ENCODE peak calls at places on chromosomes 5 and 9, in nine cellular contexts. Z is stomach, W is spleen, T is HepG2, U is H1, J is endothelial cell of umbilical vein, V is SK-N-SH, P is sigmoid colon, X is K562. N is an unnamed sample.

GRCh38 chr5:109996246-109996645 is 306.5 kb downstream of the MAN2A1 start:
- DNase-seq in Z (no peak), W (no peak), T (no peak), U (no peak), J (no peak), V (no peak), P (no peak), X (no peak), N (no peak)

GRCh38 chr9:136551401-136552116 is 5.7 kb upstream of the NOTCH1 start:
- DNase-seq in Z (peak), W (no peak), T (no peak), U (peak), J (peak), V (no peak), P (peak), X (peak), N (no peak)

GRCh38 chr5:51138164-51138563 is 245.1 kb upstream of the ISL1 start:
- DNase-seq in Z (no peak), W (no peak), T (no peak), U (no peak), J (no peak), V (no peak), P (no peak), X (no peak), N (no peak)

GRCh38 chr5:39947657-39948056 is 522.9 kb upstream of the DAB2 start:
- DNase-seq in Z (no peak), W (no peak), T (no peak), U (no peak), J (no peak), V (no peak), P (no peak), X (no peak), N (no peak)

GRCh38 chr9:37413311-37413710 is 9.2 kb upstream of the GRHPR start:
- DNase-seq in Z (no peak), W (peak), T (no peak), U (no peak), J (no peak), V (no peak), P (no peak), X (no peak), N (no peak)

GRCh38 chr9:108865037-108865436 is 3.0 kb downstream of the ACTL7A start:
- DNase-seq in Z (no peak), W (no peak), T (no peak), U (no peak), J (no peak), V (no peak), P (no peak), X (no peak), N (no peak)

GRCh38 chr9:532707-533106 is 308.8 kb upstream of the DMRT1 start:
- DNase-seq in Z (peak), W (no peak), T (no peak), U (no peak), J (no peak), V (no peak), P (no peak), X (no peak), N (no peak)

GRCh38 chr9:133686642-133687575 is 50.7 kb downstream of the DBH start:
- DNase-seq in Z (no peak), W (peak), T (no peak), U (no peak), J (no peak), V (no peak), P (no peak), X (no peak), N (no peak)

GRCh38 chr9:35696520-35697215 is 6.9 kb upstream of the TPM2 start:
- DNase-seq in Z (peak), W (peak), T (peak), U (peak), J (peak), V (peak), P (peak), X (peak), N (no peak)

GRCh38 chr5:55480781-55481180 is 54.0 kb downstream of the PLPP1 start:
- DNase-seq in Z (no peak), W (no peak), T (no peak), U (no peak), J (no peak), V (no peak), P (no peak), X (no peak), N (no peak)

GRCh38 chr9:88949961-88950340 is 41.3 kb upstream of the S1PR3 start:
- DNase-seq in Z (no peak), W (no peak), T (no peak), U (no peak), J (no peak), V (no peak), P (no peak), X (no peak), N (no peak)

GRCh38 chr9:136760424-136760823 is 2.4 kb upstream of the LCN8 start:
- DNase-seq in Z (no peak), W (no peak), T (no peak), U (no peak), J (no peak), V (no peak), P (peak), X (no peak), N (no peak)

GRCh38 chr5:173542964-173543363 is 73.5 kb downstream of the BOD1 start:
- DNase-seq in Z (no peak), W (no peak), T (no peak), U (no peak), J (no peak), V (no peak), P (no peak), X (no peak), N (no peak)

GRCh38 chr9:133990366-133991210 is 1.5 kb downstream of the VAV2 start:
- DNase-seq in Z (peak), W (peak), T (peak), U (no peak), J (peak), V (peak), P (peak), X (no peak), N (no peak)

GRCh38 chr5:146521403-146522106 is 5.6 kb upstream of the GPR151 start:
- DNase-seq in Z (no peak), W (no peak), T (peak), U (no peak), J (no peak), V (no peak), P (no peak), X (no peak), N (no peak)

GRCh38 chr5:72241346-72242003 is 78.6 kb downstream of the MRPS27 start:
- DNase-seq in Z (no peak), W (no peak), T (peak), U (no peak), J (no peak), V (no peak), P (no peak), X (no peak), N (no peak)

GRCh38 chr5:24905123-24905522 is 260.3 kb upstream of the CDH10 start:
- DNase-seq in Z (no peak), W (no peak), T (no peak), U (no peak), J (no peak), V (no peak), P (no peak), X (no peak), N (no peak)

GRCh38 chr9:3477236-3477834 is 48.5 kb downstream of the RFX3 start:
- DNase-seq in Z (no peak), W (no peak), T (no peak), U (no peak), J (no peak), V (no peak), P (no peak), X (no peak), N (no peak)

GRCh38 chr9:86183225-86183808 is 76.1 kb downstream of the C9orf153 start:
- DNase-seq in Z (no peak), W (no peak), T (peak), U (no peak), J (no peak), V (no peak), P (no peak), X (no peak), N (no peak)

GRCh38 chr5:59092758-59093157 is 509.9 kb downstream of the RAB3C start:
- DNase-seq in Z (no peak), W (no peak), T (no peak), U (no peak), J (peak), V (no peak), P (no peak), X (no peak), N (no peak)

GRCh38 chr5:145697251-145698016 is 137.7 kb downstream of the PRELID2 start:
- DNase-seq in Z (no peak), W (no peak), T (peak), U (no peak), J (peak), V (peak), P (no peak), X (peak), N (no peak)

GRCh38 chr5:157100140-157100679 is 8.6 kb downstream of the HAVCR2 start:
- DNase-seq in Z (no peak), W (no peak), T (no peak), U (no peak), J (no peak), V (no peak), P (no peak), X (no peak), N (no peak)

GRCh38 chr9:134564431-134565170 is 77.0 kb upstream of the COL5A1 start:
- DNase-seq in Z (peak), W (no peak), T (no peak), U (peak), J (no peak), V (no peak), P (peak), X (no peak), N (no peak)

GRCh38 chr5:154174091-154174490 is 16.4 kb upstream of the GALNT10 start:
- DNase-seq in Z (no peak), W (no peak), T (no peak), U (no peak), J (no peak), V (no peak), P (no peak), X (no peak), N (no peak)

GRCh38 chr5:74865799-74866652 is at the start of gene FAM169A:
- DNase-seq in Z (peak), W (peak), T (no peak), U (peak), J (no peak), V (peak), P (no peak), X (no peak), N (no peak)

GRCh38 chr5:137696481-137696880 is 39.4 kb downstream of the KLHL3 start:
- DNase-seq in Z (no peak), W (no peak), T (no peak), U (no peak), J (peak), V (no peak), P (no peak), X (no peak), N (no peak)

GRCh38 chr5:3121813-3122212 is 370.3 kb upstream of the IRX2 start:
- DNase-seq in Z (no peak), W (peak), T (no peak), U (no peak), J (no peak), V (no peak), P (no peak), X (no peak), N (no peak)

GRCh38 chr9:103183569-103184191 is 188.5 kb downstream of the CYLC2 start:
- DNase-seq in Z (no peak), W (no peak), T (peak), U (no peak), J (no peak), V (peak), P (no peak), X (no peak), N (no peak)

GRCh38 chr5:71998746-71999145 is 108.5 kb upstream of the MAP1B start:
- DNase-seq in Z (no peak), W (no peak), T (no peak), U (no peak), J (no peak), V (no peak), P (no peak), X (no peak), N (no peak)

DNA sequence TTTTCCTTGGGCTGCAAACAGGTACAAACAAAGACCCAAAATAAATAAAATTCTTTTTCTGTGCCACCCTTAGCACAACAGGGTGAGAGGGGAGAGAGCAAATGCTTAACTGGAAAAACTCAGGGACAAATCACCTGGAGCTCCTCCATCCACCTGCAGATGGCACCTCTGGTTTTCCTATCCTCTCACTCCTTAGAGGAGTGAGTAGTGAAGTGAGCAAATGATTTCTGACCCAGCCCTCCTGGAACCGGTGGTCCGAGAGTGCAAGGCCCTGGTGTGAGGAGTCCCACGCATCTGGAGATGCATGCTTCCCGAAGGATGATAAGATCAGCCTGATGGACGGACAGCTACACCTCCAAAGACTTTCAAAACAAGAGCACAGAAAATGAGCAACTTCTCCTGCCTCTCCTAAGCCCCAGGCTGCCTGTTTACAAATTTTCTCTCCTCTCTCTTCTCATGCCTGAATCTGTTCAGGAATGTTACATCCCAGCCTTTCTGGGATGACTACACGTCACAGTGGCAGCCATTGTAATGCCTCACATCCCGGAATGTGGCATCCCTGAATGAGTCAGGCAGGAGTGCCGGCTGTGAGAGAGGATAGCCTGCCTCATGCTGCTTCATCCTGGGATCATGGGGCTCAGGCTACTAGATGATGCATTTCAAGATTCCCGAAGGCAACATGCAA is 86.4 kb downstream of the ADRB2 start:
- DNase-seq in Z (no peak), W (no peak), T (peak), U (peak), J (peak), V (peak), P (no peak), X (no peak), N (no peak)
- TF ChIP-seq POLR2AphosphoS5 in Z (no peak), W (no peak), T (no peak), U (no peak), J (peak), V (peak), P (peak), X (no peak), N (no peak)

GRCh38 chr5:35851282-35851681 is 5.4 kb upstream of the IL7R start:
- DNase-seq in Z (no peak), W (no peak), T (no peak), U (no peak), J (peak), V (no peak), P (no peak), X (no peak), N (no peak)

GRCh38 chr5:35849850-35850249 is 6.8 kb upstream of the IL7R start:
- DNase-seq in Z (no peak), W (no peak), T (no peak), U (no peak), J (no peak), V (no peak), P (no peak), X (no peak), N (no peak)

GRCh38 chr5:35854248-35854647 is 2.4 kb upstream of the IL7R start:
- DNase-seq in Z (no peak), W (no peak), T (no peak), U (no peak), J (no peak), V (no peak), P (no peak), X (no peak), N (no peak)

GRCh38 chr5:35853652-35854051 is 3.0 kb upstream of the IL7R start:
- DNase-seq in Z (no peak), W (no peak), T (no peak), U (no peak), J (no peak), V (no peak), P (no peak), X (no peak), N (no peak)

GRCh38 chr5:35852084-35852734 is 4.5 kb upstream of the IL7R start:
- DNase-seq in Z (no peak), W (no peak), T (no peak), U (no peak), J (no peak), V (peak), P (no peak), X (no peak), N (no peak)
- H3K4me3 ChIP-seq in Z (no peak), W (no peak), T (no peak), U (no peak), J (no peak), V (no peak), P (no peak), X (no peak), N (no peak)

GRCh38 chr5:97714426-97714825 is 531.4 kb upstream of the RIOK2 start:
- DNase-seq in Z (no peak), W (no peak), T (no peak), U (no peak), J (no peak), V (no peak), P (no peak), X (no peak), N (no peak)
- TF ChIP-seq POLR2AphosphoS5 in Z (no peak), W (no peak), T (no peak), U (no peak), J (no peak), V (no peak), P (no peak), X (no peak), N (no peak)

GRCh38 chr5:135019314-135019713 is 14.7 kb downstream of the PITX1 start:
- DNase-seq in Z (peak), W (peak), T (no peak), U (no peak), J (no peak), V (no peak), P (peak), X (no peak), N (no peak)
- H3K4me3 ChIP-seq in Z (no peak), W (no peak), T (no peak), U (no peak), J (no peak), V (no peak), P (no peak), X (no peak), N (no peak)

GRCh38 chr5:124910354-124911016 is 164.0 kb upstream of the ZNF608 start:
- DNase-seq in Z (no peak), W (no peak), T (no peak), U (no peak), J (no peak), V (no peak), P (no peak), X (no peak), N (no peak)

GRCh38 chr5:124908603-124909451 is 162.4 kb upstream of the ZNF608 start:
- DNase-seq in Z (peak), W (no peak), T (peak), U (no peak), J (peak), V (peak), P (no peak), X (no peak), N (no peak)

GRCh38 chr5:124912653-124913328 is 166.4 kb upstream of the ZNF608 start:
- DNase-seq in Z (no peak), W (no peak), T (no peak), U (no peak), J (no peak), V (no peak), P (no peak), X (no peak), N (no peak)

GRCh38 chr5:124907098-124907644 is 160.7 kb upstream of the ZNF608 start:
- DNase-seq in Z (no peak), W (no peak), T (no peak), U (no peak), J (no peak), V (no peak), P (no peak), X (no peak), N (no peak)

DNA sequence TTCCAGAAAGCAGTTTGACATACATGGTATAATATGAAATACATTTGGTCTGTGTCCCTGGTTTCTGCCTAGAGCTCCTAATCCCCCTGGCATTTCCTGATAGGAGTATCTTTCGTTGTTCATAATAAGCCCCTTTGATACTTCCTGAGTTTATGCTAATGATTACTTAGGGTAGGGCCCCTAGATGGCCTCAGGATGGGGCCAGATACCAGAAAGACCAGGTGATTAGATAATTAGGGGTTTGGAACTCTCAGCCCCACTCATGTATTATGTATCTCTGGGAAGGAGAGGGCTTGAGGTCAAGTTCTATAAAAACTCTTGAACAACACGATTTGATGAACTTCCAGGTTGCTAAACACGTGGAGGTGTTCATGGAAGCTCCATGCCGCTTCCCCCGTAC is 163.3 kb upstream of the ZNF608 start:
- DNase-seq in Z (no peak), W (no peak), T (no peak), U (no peak), J (no peak), V (no peak), P (no peak), X (no peak), N (no peak)
- TF ChIP-seq POLR2AphosphoS5 in Z (no peak), W (no peak), T (no peak), U (no peak), J (no peak), V (no peak), P (no peak), X (no peak), N (no peak)

GRCh38 chr9:69326261-69326660 is 1.2 kb downstream of the ENTREP1 start:
- DNase-seq in Z (no peak), W (no peak), T (no peak), U (no peak), J (no peak), V (peak), P (no peak), X (no peak), N (no peak)
- H3K4me3 ChIP-seq in Z (peak), W (no peak), T (no peak), U (peak), J (no peak), V (no peak), P (peak), X (no peak), N (no peak)

GRCh38 chr9:123109540-123110279 is 76.2 kb downstream of the GPR21 start:
- DNase-seq in Z (no peak), W (no peak), T (peak), U (no peak), J (no peak), V (no peak), P (no peak), X (no peak), N (no peak)

GRCh38 chr9:123111427-123111826 is 78.0 kb downstream of the GPR21 start:
- DNase-seq in Z (peak), W (no peak), T (no peak), U (no peak), J (peak), V (no peak), P (no peak), X (no peak), N (no peak)

GRCh38 chr9:123115146-123115913 is 81.9 kb downstream of the GPR21 start:
- DNase-seq in Z (no peak), W (no peak), T (no peak), U (no peak), J (no peak), V (no peak), P (no peak), X (no peak), N (no peak)

GRCh38 chr9:123111977-123112869 is 78.8 kb downstream of the GPR21 start:
- DNase-seq in Z (peak), W (peak), T (no peak), U (no peak), J (no peak), V (no peak), P (no peak), X (no peak), N (no peak)

GRCh38 chr9:123113185-123113584 is 79.7 kb downstream of the GPR21 start:
- DNase-seq in Z (no peak), W (no peak), T (no peak), U (no peak), J (no peak), V (peak), P (no peak), X (no peak), N (no peak)
- TF ChIP-seq POLR2AphosphoS5 in Z (no peak), W (no peak), T (no peak), U (no peak), J (no peak), V (no peak), P (no peak), X (no peak), N (no peak)

DNA sequence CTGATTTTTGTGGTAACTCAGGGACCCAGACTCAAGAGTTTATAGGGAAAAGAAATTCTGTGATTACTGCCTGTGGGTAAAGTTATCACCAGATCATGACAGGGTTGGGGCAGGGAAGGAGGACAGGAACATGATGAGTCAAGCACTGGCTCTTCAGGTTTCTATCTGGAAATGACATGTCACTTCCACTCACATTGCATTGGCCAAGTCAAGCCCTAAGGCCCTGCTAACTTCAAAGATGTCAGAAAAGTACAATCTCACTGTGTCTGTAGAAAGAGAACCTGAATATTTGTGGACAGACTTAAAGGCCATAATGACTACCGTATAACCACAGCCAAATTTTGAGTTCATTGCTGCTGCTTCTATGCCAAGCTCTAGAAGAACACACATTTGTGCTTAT is 187.7 kb downstream of the TLE4 start:
- DNase-seq in Z (no peak), W (no peak), T (no peak), U (no peak), J (no peak), V (no peak), P (no peak), X (no peak), N (no peak)
- H3K4me3 ChIP-seq in Z (no peak), W (no peak), T (no peak), U (no peak), J (no peak), V (no peak), P (no peak), X (no peak), N (no peak)

N was measured in SK-N-MC.